ENCODE peak calls at places on chromosomes 6 and 20, in ten cellular contexts. F, O, H, T, I, R, J, U, W and L are unnamed samples.

GRCh38 chr20:36445847-36446246 is 95.5 kb upstream of the MYL9 start:
- DNase-seq in F (no peak), O (no peak), H (no peak), T (no peak), I (no peak), R (no peak), J (no peak), U (no peak), W (no peak), L (no peak)

GRCh38 chr6:87944541-87944954 is 103.1 kb upstream of the SPACA1 start:
- DNase-seq in F (no peak), O (peak), H (no peak), T (peak), I (peak), R (no peak), J (peak), U (peak), W (peak), L (no peak)

GRCh38 chr6:75363304-75363703 is 78.7 kb upstream of the TMEM30A start:
- DNase-seq in F (no peak), O (no peak), H (no peak), T (no peak), I (no peak), R (no peak), J (no peak), U (peak), W (no peak), L (no peak)

GRCh38 chr6:57035549-57035948 is 10.9 kb upstream of the KIAA1586 start:
- DNase-seq in F (no peak), O (no peak), H (no peak), T (no peak), I (no peak), R (no peak), J (no peak), U (no peak), W (no peak), L (no peak)

GRCh38 chr6:12371151-12371550 is 81.0 kb downstream of the EDN1 start:
- DNase-seq in F (no peak), O (no peak), H (no peak), T (no peak), I (no peak), R (no peak), J (no peak), U (no peak), W (no peak), L (no peak)

GRCh38 chr6:38436726-38437465 is 202.8 kb downstream of the BTBD9 start:
- DNase-seq in F (no peak), O (peak), H (peak), T (no peak), I (no peak), R (no peak), J (no peak), U (peak), W (peak), L (no peak)

GRCh38 chr6:169689247-169689646 is 12.6 kb downstream of the WDR27 start:
- DNase-seq in F (no peak), O (peak), H (no peak), T (no peak), I (no peak), R (no peak), J (peak), U (peak), W (peak), L (no peak)

GRCh38 chr6:105593805-105594231 is 190.9 kb upstream of the PREP start:
- DNase-seq in F (no peak), O (peak), H (no peak), T (no peak), I (no peak), R (no peak), J (no peak), U (peak), W (no peak), L (no peak)

GRCh38 chr20:57387463-57387862 is 3.7 kb upstream of the RBM38 start:
- DNase-seq in F (peak), O (no peak), H (no peak), T (no peak), I (no peak), R (no peak), J (no peak), U (no peak), W (no peak), L (no peak)

DNA sequence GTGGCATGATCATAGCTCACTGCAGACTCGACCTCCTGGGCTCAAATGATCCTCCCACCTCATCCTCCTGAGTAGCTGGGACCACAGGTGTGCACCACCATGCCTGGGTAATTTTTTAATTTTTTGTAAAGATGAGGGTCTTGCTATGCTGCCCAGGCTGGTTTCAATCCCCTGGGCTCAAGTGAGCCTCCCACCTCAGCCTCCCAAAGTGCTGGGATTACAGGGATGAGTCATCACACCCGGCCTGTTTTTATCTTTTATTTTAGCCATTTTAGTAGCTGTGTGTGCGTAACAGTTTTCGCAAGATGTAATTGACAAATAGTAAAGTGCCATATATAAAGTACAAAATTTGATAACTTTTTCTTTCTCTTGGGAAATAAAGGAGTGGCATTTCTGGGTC is 21.4 kb downstream of the SNAI1 start:
- DNase-seq in F (no peak), O (peak), H (no peak), T (no peak), I (no peak), R (no peak), J (no peak), U (no peak), W (peak), L (no peak)
- H3K4me3 ChIP-seq in F (no peak), O (no peak), H (no peak), T (no peak), I (no peak), R (no peak), J (no peak), U (no peak), W (no peak), L (no peak)

DNA sequence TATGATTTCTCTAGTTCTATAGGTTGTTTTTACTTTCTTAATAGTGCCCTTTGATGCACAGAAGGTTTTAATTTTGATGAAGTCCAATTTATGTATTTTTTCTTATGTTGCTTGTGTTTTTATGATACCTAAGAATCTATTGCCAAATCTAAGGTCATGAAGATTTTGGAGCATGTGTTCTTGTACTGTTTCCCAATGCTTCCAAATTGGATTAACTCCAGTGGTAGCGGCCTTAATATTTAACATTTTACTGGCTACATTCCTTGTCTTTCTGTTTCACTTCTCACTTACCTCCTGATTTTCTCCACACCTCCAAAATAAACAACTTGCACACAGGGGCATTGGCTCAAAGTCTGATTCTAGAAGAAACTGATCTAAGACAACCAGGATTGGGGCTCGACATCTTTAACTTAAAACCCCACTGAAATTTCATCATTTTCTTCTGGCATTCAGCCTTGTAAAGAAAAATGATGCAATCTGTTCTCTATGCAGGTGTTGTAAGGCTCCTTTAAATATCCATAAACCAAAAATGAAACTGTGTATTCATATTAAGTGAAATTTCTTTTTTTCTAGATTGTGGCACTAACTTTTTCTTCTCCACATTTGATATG is 557.9 kb upstream of the ID4 start:
- DNase-seq in F (no peak), O (peak), H (no peak), T (no peak), I (no peak), R (no peak), J (no peak), U (peak), W (peak), L (no peak)
- TF ChIP-seq CTCF in F (no peak), O (no peak), H (no peak), T (no peak), I (no peak), R (no peak), J (no peak), U (no peak), W (no peak), L (no peak)

GRCh38 chr20:53931597-53931996 is 138.8 kb downstream of the BCAS1 start:
- DNase-seq in F (no peak), O (no peak), H (no peak), T (no peak), I (no peak), R (no peak), J (no peak), U (no peak), W (no peak), L (no peak)

GRCh38 chr20:53935353-53936084 is 134.9 kb downstream of the BCAS1 start:
- DNase-seq in F (no peak), O (no peak), H (no peak), T (no peak), I (no peak), R (no peak), J (no peak), U (no peak), W (peak), L (no peak)

GRCh38 chr20:53933232-53933846 is 137.1 kb downstream of the BCAS1 start:
- DNase-seq in F (no peak), O (no peak), H (no peak), T (no peak), I (no peak), R (no peak), J (no peak), U (no peak), W (no peak), L (no peak)

GRCh38 chr20:53937330-53937729 is 133.1 kb downstream of the BCAS1 start:
- DNase-seq in F (no peak), O (no peak), H (no peak), T (no peak), I (no peak), R (no peak), J (no peak), U (peak), W (peak), L (no peak)

DNA sequence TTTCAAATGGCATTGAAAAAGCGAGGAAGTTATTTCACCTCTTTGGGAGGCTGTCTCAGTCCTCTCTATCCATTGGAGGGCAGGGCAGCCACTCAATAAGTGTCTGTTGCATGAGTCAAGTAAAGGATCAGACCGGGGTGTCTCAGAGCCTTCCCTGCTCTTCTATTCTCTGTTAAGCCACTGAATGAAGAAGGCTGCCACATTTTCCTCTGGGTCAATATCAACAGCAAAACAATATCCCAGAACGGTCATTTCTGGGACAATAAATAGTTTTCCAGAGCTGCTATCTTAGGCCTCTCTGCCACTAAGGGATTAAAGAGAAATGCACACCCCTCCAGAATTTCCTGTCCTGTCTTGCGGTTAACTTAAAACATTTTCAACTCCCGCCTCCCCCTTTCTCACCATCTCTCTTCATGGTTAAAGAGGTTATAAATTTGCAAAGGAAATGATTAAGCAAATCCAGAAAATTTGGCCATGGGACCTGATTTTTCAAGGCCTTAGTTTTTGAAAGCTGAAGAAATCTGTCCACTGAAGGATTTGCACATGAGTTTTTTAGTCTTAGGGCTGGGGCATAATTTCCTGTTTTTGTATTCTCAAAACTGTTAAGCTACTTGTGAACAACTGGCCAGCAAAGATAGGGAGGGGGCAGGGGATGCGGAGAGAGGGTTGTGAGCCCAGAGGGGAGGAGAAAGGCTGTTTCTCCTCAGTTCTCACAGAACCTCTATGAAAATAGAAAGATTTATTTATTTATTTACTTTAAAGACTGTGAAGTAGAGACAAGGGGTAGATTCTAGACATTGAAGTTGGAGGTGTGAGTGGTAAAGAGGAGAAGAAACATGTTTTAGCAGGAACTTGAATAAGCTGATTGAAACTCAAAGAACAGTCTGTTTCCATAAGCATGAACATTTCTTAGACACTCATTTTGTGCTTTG is 135.7 kb downstream of the BCAS1 start:
- DNase-seq in F (peak), O (peak), H (no peak), T (no peak), I (no peak), R (peak), J (peak), U (peak), W (peak), L (no peak)
- H3K4me3 ChIP-seq in F (no peak), O (no peak), H (no peak), T (no peak), I (no peak), R (no peak), J (no peak), U (no peak), W (no peak), L (no peak)

GRCh38 chr6:140052757-140053729 is 678.6 kb upstream of the CITED2 start:
- DNase-seq in F (no peak), O (peak), H (no peak), T (peak), I (no peak), R (no peak), J (no peak), U (peak), W (peak), L (no peak)
- TF ChIP-seq CTCF in F (no peak), O (peak), H (peak), T (no peak), I (no peak), R (no peak), J (peak), U (peak), W (peak), L (peak)

GRCh38 chr20:41654292-41654691 is 36.1 kb upstream of the CHD6 start:
- DNase-seq in F (no peak), O (no peak), H (no peak), T (no peak), I (no peak), R (no peak), J (no peak), U (no peak), W (no peak), L (no peak)

GRCh38 chr20:41645372-41645771 is 27.2 kb upstream of the CHD6 start:
- DNase-seq in F (no peak), O (no peak), H (no peak), T (no peak), I (no peak), R (no peak), J (no peak), U (no peak), W (no peak), L (no peak)

GRCh38 chr20:41654884-41655283 is 36.7 kb upstream of the CHD6 start:
- DNase-seq in F (no peak), O (peak), H (no peak), T (peak), I (no peak), R (no peak), J (no peak), U (peak), W (peak), L (no peak)

GRCh38 chr20:41649489-41649888 is 31.3 kb upstream of the CHD6 start:
- DNase-seq in F (no peak), O (no peak), H (no peak), T (peak), I (no peak), R (no peak), J (no peak), U (no peak), W (no peak), L (no peak)

GRCh38 chr20:41650221-41650948 is 32.2 kb upstream of the CHD6 start:
- DNase-seq in F (no peak), O (no peak), H (no peak), T (peak), I (no peak), R (no peak), J (no peak), U (no peak), W (no peak), L (no peak)
- H3K4me3 ChIP-seq in F (no peak), O (no peak), H (no peak), T (no peak), I (no peak), R (no peak), J (no peak), U (no peak), W (no peak), L (no peak)

DNA sequence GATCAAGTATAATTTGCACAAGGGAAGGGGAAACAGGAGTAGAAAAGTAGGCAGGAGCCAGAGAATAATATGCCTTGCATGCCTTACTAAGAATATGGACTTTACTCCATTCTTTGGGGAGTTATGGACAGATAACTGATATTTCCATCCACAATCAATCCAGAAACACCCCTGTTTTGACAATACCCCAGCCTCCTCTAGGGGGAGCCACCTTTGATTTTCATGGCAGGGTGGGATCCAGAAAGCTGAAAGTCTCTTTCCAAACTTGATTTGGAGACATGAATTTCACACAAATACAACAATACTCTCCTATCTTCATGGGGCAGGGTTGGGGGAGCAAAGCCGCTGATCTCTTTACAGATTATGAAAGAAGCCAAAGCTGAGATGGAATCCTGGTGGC is 404.1 kb downstream of the FOXA2 start:
- DNase-seq in F (no peak), O (no peak), H (no peak), T (no peak), I (no peak), R (no peak), J (no peak), U (no peak), W (no peak), L (no peak)
- TF ChIP-seq CTCF in F (no peak), O (no peak), H (peak), T (no peak), I (no peak), R (no peak), J (no peak), U (peak), W (no peak), L (no peak)

GRCh38 chr6:133892444-133893323 is 3.8 kb downstream of the TCF21 start:
- DNase-seq in F (peak), O (no peak), H (no peak), T (no peak), I (no peak), R (no peak), J (no peak), U (no peak), W (no peak), L (no peak)
- H3K4me3 ChIP-seq in F (peak), O (peak), H (peak), T (no peak), I (no peak), R (peak), J (no peak), U (no peak), W (no peak), L (no peak)

DNA sequence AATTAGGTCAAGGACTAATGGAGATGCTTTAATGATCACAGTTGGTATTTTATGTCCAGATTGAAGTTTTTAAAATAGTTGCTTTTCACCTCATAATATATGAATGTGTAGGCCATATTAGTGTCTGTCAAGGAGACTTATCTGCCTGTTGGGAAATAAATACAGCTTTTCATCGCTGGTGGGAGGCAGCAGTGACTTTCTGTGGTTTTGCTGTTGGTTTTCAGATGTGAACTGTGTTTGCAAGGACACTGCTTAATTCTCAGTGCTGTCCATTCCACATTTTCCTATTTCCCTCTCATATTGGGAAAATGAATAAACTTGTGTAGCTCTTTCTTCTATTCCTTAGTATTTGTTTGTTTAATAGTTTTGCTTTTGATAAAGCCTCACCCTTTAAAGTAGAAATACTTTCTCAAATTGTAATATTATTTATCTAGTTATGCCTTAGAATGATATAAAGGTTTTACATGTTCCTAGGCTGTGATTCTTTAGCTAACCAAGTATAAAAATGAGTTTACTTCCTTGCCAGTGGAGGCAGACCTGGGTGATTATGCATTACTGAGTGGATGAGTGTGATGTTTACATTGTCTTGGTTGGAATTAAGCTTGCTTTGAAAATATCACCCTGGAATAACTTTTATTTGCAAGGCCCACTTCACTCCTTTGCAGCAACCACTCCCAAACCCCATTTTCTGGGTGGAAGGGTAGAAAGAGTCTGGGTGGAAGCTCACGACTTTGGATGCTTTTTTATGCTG is 3.3 kb downstream of the PLCB4 start:
- DNase-seq in F (no peak), O (no peak), H (no peak), T (no peak), I (no peak), R (no peak), J (no peak), U (no peak), W (peak), L (no peak)
- TF ChIP-seq CTCF in F (no peak), O (no peak), H (no peak), T (no peak), I (no peak), R (no peak), J (no peak), U (no peak), W (no peak), L (no peak)

GRCh38 chr6:140660295-140660694 is 1285.8 kb upstream of the CITED2 start:
- DNase-seq in F (no peak), O (no peak), H (no peak), T (no peak), I (no peak), R (no peak), J (no peak), U (peak), W (peak), L (no peak)
- H3K4me3 ChIP-seq in F (no peak), O (no peak), H (no peak), T (no peak), I (no peak), R (no peak), J (no peak), U (no peak), W (no peak), L (no peak)

DNA sequence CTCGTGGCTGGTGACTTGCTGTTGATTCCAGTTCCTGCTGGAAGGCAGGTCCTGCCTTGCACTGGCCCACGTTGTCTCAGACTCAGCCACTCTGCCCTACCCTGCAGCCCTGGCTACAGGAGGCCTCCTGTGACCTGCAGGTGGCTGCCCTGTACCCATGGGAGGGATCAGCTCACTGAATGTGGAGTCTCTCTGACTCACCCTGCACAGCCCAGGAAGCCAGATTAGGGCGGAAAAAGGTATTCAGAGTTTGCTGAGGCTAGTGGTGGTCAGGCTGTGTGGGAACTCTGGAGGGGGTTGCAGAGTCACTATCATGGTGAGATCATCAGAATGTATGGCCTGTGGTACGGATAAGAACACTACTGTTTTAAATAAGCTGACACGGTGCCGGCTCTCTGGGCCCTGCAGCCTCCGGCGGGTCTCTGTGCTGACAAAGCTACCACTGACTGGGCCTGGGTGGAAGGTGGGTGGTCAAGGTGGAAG is 24.7 kb upstream of the PYGB start:
- DNase-seq in F (no peak), O (peak), H (peak), T (no peak), I (peak), R (no peak), J (peak), U (peak), W (peak), L (peak)
- TF ChIP-seq CTCF in F (no peak), O (peak), H (peak), T (no peak), I (no peak), R (no peak), J (peak), U (peak), W (peak), L (peak)